ENCODE peak calls at places on chromosomes 3 and 15, in four cellular contexts. B is IMR-90, P is mesendoderm, I is H1. R is an unnamed sample.

GRCh38 chr3:137769321-137770065 is 5.4 kb downstream of the SOX14 start:
- DNase-seq in B (no peak), P (peak; percentile 32), I (no peak), R (no peak)

GRCh38 chr15:70530503-70530902 is 232.9 kb downstream of the UACA start:
- DNase-seq in B (no peak), P (no peak), I (no peak), R (no peak)

GRCh38 chr3:195129644-195130492 is 141.1 kb downstream of the XXYLT1 start:
- DNase-seq in B (peak; percentile 75), P (no peak), I (no peak), R (no peak)

GRCh38 chr15:98076021-98076816 is 115.7 kb downstream of the ARRDC4 start:
- DNase-seq in B (no peak), P (peak; percentile 14), I (no peak), R (no peak)

GRCh38 chr15:101204744-101205535 is 46.9 kb downstream of the CHSY1 start:
- DNase-seq in B (peak; percentile 61), P (no peak), I (no peak), R (no peak)

GRCh38 chr3:193788189-193788946 is 195.4 kb downstream of the OPA1 start:
- DNase-seq in B (peak; percentile 53), P (peak; percentile 92), I (no peak), R (peak; percentile 67)

GRCh38 chr15:92142242-92143232 is 251.1 kb upstream of the ST8SIA2 start:
- DNase-seq in B (no peak), P (no peak), I (no peak), R (no peak)

GRCh38 chr3:166248784-166249183 is 411.6 kb upstream of the BCHE start:
- DNase-seq in B (no peak), P (peak; percentile 42), I (no peak), R (no peak)

GRCh38 chr3:177596822-177597271 is 399.6 kb upstream of the TBL1XR1 start:
- DNase-seq in B (no peak), P (no peak), I (no peak), R (no peak)

GRCh38 chr15:82540055-82540983 is at the start of gene RPS17:
- DNase-seq in B (peak; percentile 93), P (peak; percentile 96), I (peak; percentile 91), R (peak; percentile 92)

GRCh38 chr3:17141699-17142098 is 256.9 kb downstream of the PLCL2 start:
- DNase-seq in B (no peak), P (no peak), I (no peak), R (no peak)

GRCh38 chr3:69763458-69763857 is 24.2 kb downstream of the MITF start:
- DNase-seq in B (no peak), P (no peak), I (no peak), R (no peak)

DNA sequence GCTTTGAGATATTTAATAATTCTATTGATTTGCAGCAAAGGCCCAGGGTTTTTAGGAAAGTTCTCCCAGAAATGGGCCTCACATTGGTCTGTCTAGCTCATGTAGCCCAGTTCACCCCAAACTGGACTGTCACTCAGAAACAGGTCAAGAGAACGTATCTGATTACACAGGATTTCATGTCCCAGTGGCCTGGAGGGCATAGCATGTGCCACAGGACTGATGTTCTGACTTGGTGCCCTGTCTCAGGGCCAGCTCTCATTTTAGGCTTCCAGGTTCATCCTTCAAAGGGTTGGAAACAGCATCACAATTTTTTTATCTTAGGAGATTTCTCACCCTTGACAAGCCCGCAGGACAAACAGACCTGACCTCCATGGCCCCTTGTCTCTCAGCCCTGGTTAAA is 398.4 kb upstream of the AZI2 start:
- DNase-seq in B (no peak), P (no peak), I (no peak), R (no peak)
- H2AK5ac ChIP-seq in B (no peak overlapping the region), P (no peak overlapping the region), I (no peak overlapping the region), R (no peak overlapping the region)

DNA sequence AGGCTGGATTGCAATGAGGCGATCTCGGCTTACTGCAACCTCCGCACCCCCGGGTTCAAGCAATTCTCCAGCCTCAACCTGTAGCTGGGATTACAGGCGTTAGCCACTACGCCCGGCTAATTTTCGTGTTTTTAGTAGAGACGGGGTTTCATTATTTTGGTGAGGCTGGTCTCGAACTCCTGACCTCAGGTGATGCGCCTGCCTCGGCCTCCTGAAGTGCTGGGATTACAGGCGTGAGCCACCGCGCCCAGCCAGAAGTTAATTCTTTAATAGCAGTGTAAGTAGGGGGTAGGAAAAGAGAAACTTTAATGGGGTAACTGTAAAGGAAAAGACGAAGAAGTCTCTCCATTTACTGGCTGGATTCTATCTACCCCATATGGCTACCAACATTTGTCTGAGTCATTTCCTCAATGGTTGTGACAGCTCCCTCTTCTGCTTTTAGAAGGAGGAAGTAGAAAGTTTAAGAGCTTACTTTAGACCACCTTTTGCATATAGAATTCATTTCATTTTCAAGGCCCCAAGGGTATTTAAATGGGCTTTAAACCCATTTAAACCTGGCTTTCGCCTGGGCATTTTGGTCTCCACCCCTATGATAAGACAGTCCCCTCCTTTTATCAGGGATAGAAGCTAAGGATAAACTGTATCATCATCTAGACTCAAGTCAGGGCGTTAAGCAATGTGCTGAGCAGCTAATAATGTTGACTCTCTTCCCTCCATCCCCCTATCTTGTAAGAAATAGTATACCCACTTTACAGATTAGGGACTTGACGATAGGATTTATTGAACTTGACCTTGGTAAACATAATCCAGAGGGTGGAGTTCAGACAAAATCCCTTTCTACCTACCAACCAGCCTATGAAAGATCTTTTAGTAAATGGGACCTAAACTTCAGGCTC is 1.1 kb upstream of the CDV3 start:
- DNase-seq in B (peak; percentile 53), P (peak; percentile 47), I (no peak), R (no peak)
- H2BK120ac ChIP-seq in B (peak overlapping the region; percentile 95), P (no peak overlapping the region), I (no peak overlapping the region), R (no peak overlapping the region)

DNA sequence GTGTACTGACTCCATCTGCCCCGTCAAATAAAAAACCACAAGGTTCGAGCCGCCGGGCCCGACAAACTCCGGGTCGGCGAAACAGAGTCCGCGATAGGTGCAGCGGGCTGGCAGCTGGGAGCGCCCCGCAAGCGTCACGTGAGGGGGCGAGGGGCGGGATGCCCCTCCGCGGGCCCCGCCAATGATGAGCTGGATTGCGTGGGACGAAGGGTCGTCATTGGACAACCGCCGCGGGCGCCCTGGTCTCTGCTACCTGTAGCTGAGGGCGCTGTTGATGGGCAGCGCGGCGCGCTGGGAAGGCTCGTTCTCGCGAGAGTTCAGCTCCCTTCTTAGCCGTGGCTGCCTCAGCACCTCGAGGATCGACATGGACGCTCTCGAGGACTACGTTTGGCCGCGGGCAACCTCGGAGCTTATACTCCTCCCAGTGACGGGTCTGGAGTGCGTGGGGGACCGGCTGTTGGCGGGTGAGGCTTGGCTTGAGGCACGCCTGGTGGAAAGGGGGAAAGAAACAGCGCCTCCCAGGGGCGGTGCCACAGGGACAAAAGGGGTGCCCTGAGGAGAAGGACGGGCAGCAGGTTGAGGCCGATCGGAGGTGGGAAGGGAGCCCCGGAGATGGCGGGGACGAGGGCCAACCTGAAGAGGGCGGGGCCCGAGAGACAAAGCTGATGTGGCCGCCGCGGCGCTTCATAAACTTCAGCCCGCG is at the start of gene WDR6:
- DNase-seq in B (peak; percentile 97), P (peak; percentile 99), I (peak; percentile 96), R (peak; percentile 96)
- H2AK5ac ChIP-seq in B (peak within 1 kb of the TSS; percentile 98), P (no peak within 1 kb of the TSS), I (peak within 1 kb of the TSS; percentile 79), R (peak within 1 kb of the TSS; percentile 97)

GRCh38 chr3:129404130-129404529 is 24.3 kb downstream of the EFCAB12 start:
- DNase-seq in B (no peak), P (no peak), I (no peak), R (no peak)

GRCh38 chr3:129403450-129403849 is 25.0 kb downstream of the EFCAB12 start:
- DNase-seq in B (no peak), P (no peak), I (no peak), R (no peak)

GRCh38 chr3:129404610-129405009 is 23.8 kb downstream of the EFCAB12 start:
- DNase-seq in B (no peak), P (no peak), I (no peak), R (no peak)

GRCh38 chr3:129402210-129402609 is 26.2 kb downstream of the EFCAB12 start:
- DNase-seq in B (no peak), P (no peak), I (no peak), R (no peak)

GRCh38 chr3:129402616-129403015 is 25.8 kb downstream of the EFCAB12 start:
- DNase-seq in B (no peak), P (no peak), I (no peak), R (no peak)
- H2BK120ac ChIP-seq in B (no peak overlapping the region), P (no peak overlapping the region), I (no peak overlapping the region), R (no peak overlapping the region)

GRCh38 chr15:40809051-40809450 is 1.8 kb upstream of the DNAJC17 start:
- DNase-seq in B (no peak), P (no peak), I (no peak), R (no peak)

GRCh38 chr15:40806672-40807027 is 239 bp upstream of the ZFYVE19 start:
- DNase-seq in B (no peak), P (no peak), I (no peak), R (no peak)

GRCh38 chr15:40807888-40808194 is 568 bp upstream of the DNAJC17 start:
- DNase-seq in B (peak; percentile 40), P (no peak), I (no peak), R (no peak)

GRCh38 chr15:40803688-40804087 is 3.2 kb upstream of the ZFYVE19 start:
- DNase-seq in B (no peak), P (no peak), I (no peak), R (no peak)

GRCh38 chr15:40807028-40807887 is at the start of the genes DNAJC17 and ZFYVE19:
- DNase-seq in B (peak; percentile 97), P (peak; percentile 99), I (peak; percentile 94), R (peak; percentile 95)
- H2AK5ac ChIP-seq in B (peak within 1 kb of the TSS; percentile 96), P (no peak within 1 kb of the TSS), I (no peak within 1 kb of the TSS), R (no peak within 1 kb of the TSS)

DNA sequence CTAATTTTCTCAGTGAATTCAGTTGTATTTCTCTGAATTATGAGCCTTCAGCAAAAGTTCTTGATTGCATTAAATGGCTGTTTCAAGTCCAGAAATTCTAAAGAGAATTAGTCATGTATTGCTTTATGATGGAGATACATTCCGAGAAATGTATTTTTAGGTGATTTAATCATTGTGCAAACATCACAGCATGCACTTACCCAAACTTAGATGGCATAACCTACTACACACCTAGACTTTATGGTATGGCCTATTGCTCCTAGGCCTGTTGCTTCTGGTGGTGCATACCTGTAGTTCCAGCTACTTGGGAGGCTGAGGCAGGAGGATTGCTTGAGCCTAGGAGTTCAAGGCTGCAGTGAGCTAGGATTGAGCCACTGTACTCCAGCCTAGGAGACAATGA is 44.2 kb upstream of the GCNT3 start:
- DNase-seq in B (no peak), P (no peak), I (no peak), R (no peak)
- H2BK120ac ChIP-seq in B (no peak overlapping the region), P (no peak overlapping the region), I (no peak overlapping the region), R (no peak overlapping the region)

R was measured in neuronal stem cell.